ENCODE peak calls at places on chromosomes 4 and X, in four cellular contexts. One of them, this sample, is unnamed.

GRCh38 chr4:142557220-142557801 is 288.8 kb downstream of the INPP4B start:
- DNase-seq in A549: no peak
- DNase-seq in ovary: no peak
- DNase-seq in heart left ventricle: no peak
- DNase-seq in this sample: no peak

GRCh38 chr4:47287735-47288134 is 175.8 kb downstream of the COMMD8 start:
- DNase-seq in heart left ventricle: no peak
- DNase-seq in A549: no peak
- DNase-seq in ovary: no peak
- DNase-seq in this sample: no peak

GRCh38 chr4:128386761-128387599 is 99.4 kb upstream of the PGRMC2 start:
- DNase-seq in heart left ventricle: peak
- DNase-seq in A549: peak
- DNase-seq in ovary: peak
- DNase-seq in this sample: peak

GRCh38 chr4:176340871-176341685 is 21.3 kb downstream of the SPCS3 start:
- DNase-seq in ovary: no peak
- DNase-seq in heart left ventricle: no peak
- DNase-seq in A549: no peak
- DNase-seq in this sample: no peak

GRCh38 chr4:141037441-141037840 is 95.8 kb downstream of the RNF150 start:
- DNase-seq in ovary: no peak
- DNase-seq in A549: no peak
- DNase-seq in heart left ventricle: no peak
- DNase-seq in this sample: no peak

GRCh38 chr4:103111598-103111997 is 12.0 kb upstream of the BDH2 start:
- DNase-seq in A549: no peak
- DNase-seq in heart left ventricle: no peak
- DNase-seq in ovary: no peak
- DNase-seq in this sample: no peak

GRCh38 chr4:180640193-180640592 is 1603.0 kb upstream of the TENM3 start:
- DNase-seq in A549: no peak
- DNase-seq in ovary: no peak
- DNase-seq in heart left ventricle: no peak
- DNase-seq in this sample: no peak

GRCh38 chr4:181301735-181302380 is 941.3 kb upstream of the TENM3 start:
- DNase-seq in ovary: no peak
- DNase-seq in heart left ventricle: no peak
- DNase-seq in A549: peak
- DNase-seq in this sample: peak

GRCh38 chr4:182569561-182569960 is 326.4 kb downstream of the TENM3 start:
- DNase-seq in A549: no peak
- DNase-seq in ovary: no peak
- DNase-seq in heart left ventricle: no peak
- DNase-seq in this sample: no peak

GRCh38 chrX:40076750-40077149 is 21.0 kb downstream of the BCOR start:
- DNase-seq in heart left ventricle: no peak
- DNase-seq in A549: no peak
- DNase-seq in ovary: no peak
- DNase-seq in this sample: no peak

GRCh38 chrX:15849555-15849954 is 5.1 kb downstream of the AP1S2 start:
- DNase-seq in heart left ventricle: no peak
- DNase-seq in ovary: no peak
- DNase-seq in A549: peak
- DNase-seq in this sample: no peak

GRCh38 chrX:133859336-133859735 is 126.1 kb downstream of the GPC3 start:
- DNase-seq in ovary: no peak
- DNase-seq in heart left ventricle: no peak
- DNase-seq in A549: no peak
- DNase-seq in this sample: no peak

GRCh38 chrX:45309096-45309495 is 108.4 kb upstream of the DIPK2B start:
- DNase-seq in A549: no peak
- DNase-seq in heart left ventricle: no peak
- DNase-seq in ovary: no peak
- DNase-seq in this sample: no peak

GRCh38 chr4:33470805-33471204 is 2750.6 kb downstream of the PCDH7 start:
- DNase-seq in heart left ventricle: no peak
- DNase-seq in A549: no peak
- DNase-seq in ovary: no peak
- DNase-seq in this sample: no peak

GRCh38 chr4:75916091-75916661 is 13.9 kb upstream of the PPEF2 start:
- DNase-seq in A549: peak
- DNase-seq in ovary: no peak
- DNase-seq in heart left ventricle: no peak
- DNase-seq in this sample: no peak

GRCh38 chr4:104615496-104615895 is 120.8 kb upstream of the CXXC4 start:
- DNase-seq in heart left ventricle: no peak
- DNase-seq in A549: no peak
- DNase-seq in ovary: no peak
- DNase-seq in this sample: no peak

GRCh38 chr4:88953400-88953799 is 103.6 kb downstream of the FAM13A start:
- DNase-seq in heart left ventricle: no peak
- DNase-seq in A549: no peak
- DNase-seq in ovary: no peak
- DNase-seq in this sample: no peak

GRCh38 chr4:41913509-41913908 is 21.7 kb upstream of the TMEM33 start:
- DNase-seq in A549: no peak
- DNase-seq in ovary: no peak
- DNase-seq in heart left ventricle: no peak
- DNase-seq in this sample: no peak

GRCh38 chr4:174278467-174278866 is 5.0 kb downstream of the FBXO8 start:
- DNase-seq in A549: no peak
- DNase-seq in heart left ventricle: no peak
- DNase-seq in ovary: no peak
- DNase-seq in this sample: no peak

GRCh38 chrX:9940397-9940796 is 26.8 kb upstream of the CLDN34 start:
- DNase-seq in ovary: no peak
- DNase-seq in heart left ventricle: no peak
- DNase-seq in A549: no peak
- DNase-seq in this sample: no peak

GRCh38 chr4:99447079-99447478 is 11.9 kb upstream of the ADH7 start:
- DNase-seq in heart left ventricle: no peak
- DNase-seq in ovary: no peak
- DNase-seq in A549: no peak
- DNase-seq in this sample: no peak

GRCh38 chrX:76148753-76149152 is 24.1 kb upstream of the PBDC1 start:
- DNase-seq in heart left ventricle: no peak
- DNase-seq in A549: no peak
- DNase-seq in ovary: peak
- DNase-seq in this sample: no peak

GRCh38 chrX:155262970-155263754 is 1.1 kb downstream of the RAB39B start:
- DNase-seq in A549: no peak
- DNase-seq in ovary: no peak
- DNase-seq in heart left ventricle: no peak
- DNase-seq in this sample: no peak

GRCh38 chr4:75671802-75672421 is 1.3 kb downstream of the G3BP2 start:
- DNase-seq in ovary: no peak
- DNase-seq in A549: peak
- DNase-seq in heart left ventricle: no peak
- DNase-seq in this sample: no peak

GRCh38 chr4:6464842-6465588 is 7.4 kb downstream of the PPP2R2C start:
- DNase-seq in heart left ventricle: no peak
- DNase-seq in ovary: no peak
- DNase-seq in A549: peak
- DNase-seq in this sample: no peak

GRCh38 chr4:138510053-138510452 is 267.9 kb upstream of the SLC7A11 start:
- DNase-seq in A549: no peak
- DNase-seq in ovary: no peak
- DNase-seq in heart left ventricle: no peak
- DNase-seq in this sample: no peak

GRCh38 chr4:184167576-184167975 is 50.1 kb downstream of the ENPP6 start:
- DNase-seq in ovary: no peak
- DNase-seq in heart left ventricle: no peak
- DNase-seq in A549: no peak
- DNase-seq in this sample: no peak

GRCh38 chr4:113834302-113834701 is 72.8 kb upstream of the CAMK2D start:
- DNase-seq in ovary: no peak
- DNase-seq in heart left ventricle: no peak
- DNase-seq in A549: no peak
- DNase-seq in this sample: no peak

GRCh38 chrX:150148749-150149672 is 210.7 kb upstream of the EOLA2 start:
- DNase-seq in A549: no peak
- DNase-seq in ovary: no peak
- DNase-seq in heart left ventricle: no peak
- DNase-seq in this sample: no peak

GRCh38 chrX:45527834-45528233 is 327.2 kb upstream of the DIPK2B start:
- DNase-seq in ovary: no peak
- DNase-seq in heart left ventricle: no peak
- DNase-seq in A549: no peak
- DNase-seq in this sample: no peak

GRCh38 chr4:122914292-122914904 is 8.0 kb downstream of the NUDT6 start:
- DNase-seq in heart left ventricle: no peak
- DNase-seq in ovary: no peak
- DNase-seq in A549: no peak
- DNase-seq in this sample: no peak

GRCh38 chrX:107677501-107677901 is 49.2 kb downstream of the PRPS1 start:
- DNase-seq in ovary: no peak
- DNase-seq in A549: no peak
- DNase-seq in heart left ventricle: no peak
- DNase-seq in this sample: no peak

GRCh38 chr4:15159477-15160019 is 157.3 kb downstream of the CPEB2 start:
- DNase-seq in ovary: no peak
- DNase-seq in A549: no peak
- DNase-seq in heart left ventricle: no peak
- DNase-seq in this sample: no peak
- H3K4me3 ChIP-seq in ovary: no peak
- H3K4me3 ChIP-seq in A549: no peak
- H3K4me3 ChIP-seq in heart left ventricle: no peak
- H3K4me3 ChIP-seq in this sample: no peak

GRCh38 chr4:8409271-8410065 is 31.1 kb downstream of the ACOX3 start:
- DNase-seq in ovary: no peak
- DNase-seq in A549: no peak
- DNase-seq in heart left ventricle: peak
- DNase-seq in this sample: no peak

GRCh38 chr4:8407756-8408155 is 32.8 kb downstream of the ACOX3 start:
- DNase-seq in heart left ventricle: no peak
- DNase-seq in ovary: no peak
- DNase-seq in A549: no peak
- DNase-seq in this sample: no peak

GRCh38 chr4:8405516-8405875 is 35.0 kb downstream of the ACOX3 start:
- DNase-seq in heart left ventricle: no peak
- DNase-seq in ovary: no peak
- DNase-seq in A549: no peak
- DNase-seq in this sample: no peak

GRCh38 chr4:8404791-8405515 is 35.6 kb downstream of the ACOX3 start:
- DNase-seq in heart left ventricle: no peak
- DNase-seq in A549: no peak
- DNase-seq in ovary: no peak
- DNase-seq in this sample: no peak

DNA sequence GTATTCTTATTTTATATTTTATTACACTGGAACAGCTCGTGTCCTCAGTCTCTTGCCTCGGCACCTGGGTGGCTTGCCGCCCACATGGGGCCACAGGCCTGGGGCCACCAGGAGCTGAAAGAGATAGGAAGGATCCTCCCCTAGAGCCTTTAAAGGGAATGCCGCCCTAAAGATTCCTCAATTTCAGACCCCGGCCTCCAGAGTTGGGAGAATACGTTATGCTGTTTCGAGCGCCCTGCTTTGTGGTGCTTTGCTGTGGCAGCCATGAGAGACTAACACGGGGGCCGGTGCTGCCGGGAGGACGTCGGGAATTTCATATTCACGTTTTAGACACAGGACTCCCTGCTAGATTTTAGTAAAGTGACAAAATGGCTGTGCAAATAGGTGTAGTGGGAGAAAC is 33.2 kb downstream of the ACOX3 start:
- DNase-seq in A549: no peak
- DNase-seq in heart left ventricle: no peak
- DNase-seq in ovary: no peak
- DNase-seq in this sample: no peak
- H3K4me3 ChIP-seq in A549: no peak
- H3K4me3 ChIP-seq in heart left ventricle: no peak
- H3K4me3 ChIP-seq in ovary: no peak
- H3K4me3 ChIP-seq in this sample: no peak

DNA sequence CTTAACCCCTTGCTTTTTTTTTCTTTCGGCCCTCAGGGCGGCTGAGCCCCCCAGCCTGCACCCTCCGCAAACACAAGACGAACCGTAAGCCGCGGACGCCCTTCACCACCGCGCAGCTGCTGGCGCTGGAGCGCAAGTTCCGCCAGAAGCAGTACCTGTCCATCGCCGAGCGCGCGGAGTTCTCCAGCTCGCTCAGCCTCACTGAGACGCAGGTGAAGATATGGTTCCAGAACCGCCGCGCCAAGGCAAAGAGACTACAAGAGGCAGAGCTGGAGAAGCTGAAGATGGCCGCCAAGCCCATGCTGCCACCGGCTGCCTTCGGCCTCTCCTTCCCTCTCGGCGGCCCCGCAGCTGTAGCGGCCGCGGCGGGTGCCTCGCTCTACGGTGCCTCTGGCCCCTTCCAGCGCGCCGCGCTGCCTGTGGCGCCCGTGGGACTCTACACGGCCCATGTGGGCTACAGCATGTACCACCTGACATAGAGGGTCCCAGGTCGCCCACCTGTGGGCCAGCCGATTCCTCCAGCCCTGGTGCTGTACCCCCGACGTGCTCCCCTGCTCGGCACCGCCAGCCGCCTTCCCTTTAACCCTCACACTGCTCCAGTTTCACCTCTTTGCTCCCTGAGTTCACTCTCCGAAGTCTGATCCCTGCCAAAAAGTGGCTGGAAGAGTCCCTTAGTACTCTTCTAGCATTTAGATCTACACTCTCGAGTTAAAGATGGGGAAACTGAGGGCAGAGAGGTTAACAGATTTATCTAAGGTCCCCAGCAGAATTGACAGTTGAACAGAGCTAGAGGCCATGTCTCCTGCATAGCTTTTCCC is 3.4 kb downstream of the MSX1 start:
- DNase-seq in ovary: no peak
- DNase-seq in A549: no peak
- DNase-seq in heart left ventricle: peak
- DNase-seq in this sample: no peak
- H3K4me3 ChIP-seq in ovary: no peak
- H3K4me3 ChIP-seq in A549: no peak
- H3K4me3 ChIP-seq in heart left ventricle: no peak
- H3K4me3 ChIP-seq in this sample: no peak

GRCh38 chrX:135421537-135421931 is 210 bp upstream of the SMIM10L2A start:
- DNase-seq in ovary: peak
- DNase-seq in A549: peak
- DNase-seq in heart left ventricle: peak
- DNase-seq in this sample: peak
- H3K4me3 ChIP-seq in ovary: peak
- H3K4me3 ChIP-seq in A549: peak
- H3K4me3 ChIP-seq in heart left ventricle: peak
- H3K4me3 ChIP-seq in this sample: peak

GRCh38 chr4:154332681-154333421 is 158.7 kb downstream of the DCHS2 start:
- DNase-seq in A549: no peak
- DNase-seq in ovary: peak
- DNase-seq in heart left ventricle: peak
- DNase-seq in this sample: no peak
- H3K4me3 ChIP-seq in A549: no peak
- H3K4me3 ChIP-seq in ovary: peak
- H3K4me3 ChIP-seq in heart left ventricle: peak
- H3K4me3 ChIP-seq in this sample: no peak

GRCh38 chr4:2797545-2798305 is 4.8 kb downstream of the SH3BP2 start:
- DNase-seq in heart left ventricle: peak
- DNase-seq in ovary: peak
- DNase-seq in A549: no peak
- DNase-seq in this sample: no peak
- H3K4me3 ChIP-seq in heart left ventricle: no peak
- H3K4me3 ChIP-seq in ovary: no peak
- H3K4me3 ChIP-seq in A549: no peak
- H3K4me3 ChIP-seq in this sample: no peak

This sample was measured in LNCaP clone FGC.